ENCODE peak calls at places on chromosomes 1 and 21, in eight cellular contexts. Z is thyroid gland, S is esophagus muscularis mucosa, K is HepG2, E is A549, F is Caco-2, M is cardiac muscle cell, C is ovary. I is an unnamed sample.
A peak's percentile ranks its signal among the peaks of the same experiment; 100 is the strongest.

GRCh38 chr1:185257947-185258203 is 59.2 kb downstream of the IVNS1ABP start:
- DNase-seq in E (no peak), M (peak; percentile 63), C (no peak), F (no peak), Z (no peak), K (no peak), S (no peak), I (no peak)

GRCh38 chr1:58249729-58250586 is 296.6 kb downstream of the OMA1 start:
- DNase-seq in C (peak; percentile 43), S (no peak), Z (no peak), M (peak; percentile 57), K (peak; percentile 20), E (no peak), F (no peak), I (peak; percentile 18)

GRCh38 chr1:21318057-21318713 is 27.9 kb upstream of the ECE1 start:
- DNase-seq in Z (no peak), S (no peak), M (no peak), C (no peak), K (no peak), F (no peak), E (no peak), I (no peak)

GRCh38 chr1:25932321-25932720 is 26.1 kb upstream of the STMN1 start:
- DNase-seq in Z (no peak), C (no peak), F (no peak), K (no peak), E (no peak), S (no peak), M (no peak), I (no peak)

GRCh38 chr1:55235722-55236121 is 20.6 kb upstream of the USP24 start:
- DNase-seq in C (no peak), M (peak; percentile 59), Z (no peak), E (no peak), F (no peak), K (no peak), S (no peak), I (no peak)

GRCh38 chr1:207034998-207035397 is 2.4 kb upstream of the C1orf116 start:
- DNase-seq in C (no peak), S (no peak), F (no peak), M (no peak), K (no peak), E (no peak), Z (no peak), I (no peak)

GRCh38 chr1:110673197-110673701 is 1.5 kb downstream of the KCNA3 start:
- DNase-seq in F (no peak), M (no peak), C (no peak), Z (no peak), E (no peak), K (no peak), S (no peak), I (no peak)

GRCh38 chr21:39664586-39664985 is 51.8 kb downstream of the B3GALT5 start:
- DNase-seq in Z (no peak), M (no peak), F (no peak), K (no peak), C (no peak), S (no peak), E (no peak), I (no peak)

GRCh38 chr1:212858461-212859265 is 588 bp downstream of the FLVCR1 start:
- DNase-seq in M (peak; percentile 38), K (peak; percentile 18), S (no peak), C (peak; percentile 43), E (peak; percentile 42), F (peak; percentile 55), Z (peak; percentile 26), I (peak; percentile 20)

GRCh38 chr1:12453400-12454343 is 164.3 kb downstream of the DHRS3 start:
- DNase-seq in S (no peak), M (no peak), K (peak; percentile 86), F (no peak), E (no peak), Z (no peak), C (no peak), I (no peak)

GRCh38 chr1:154157520-154158306 is 2.8 kb upstream of the NUP210L start:
- DNase-seq in Z (no peak), C (no peak), K (no peak), M (peak; percentile 83), E (peak; percentile 32), S (no peak), F (peak; percentile 53), I (peak; percentile 28)

GRCh38 chr1:43008106-43008424 is 49.4 kb upstream of the SLC2A1 start:
- DNase-seq in S (no peak), E (no peak), Z (no peak), M (no peak), C (no peak), K (no peak), F (no peak), I (no peak)

GRCh38 chr1:1059494-1060280 is 14.4 kb downstream of the RNF223 start:
- DNase-seq in F (peak; percentile 86), C (peak; percentile 78), E (peak; percentile 68), Z (peak; percentile 87), K (peak; percentile 66), S (peak; percentile 96), M (peak; percentile 77), I (peak; percentile 95)

GRCh38 chr1:28915036-28915895 is 897 bp downstream of the EPB41 start:
- DNase-seq in Z (peak; percentile 36), S (peak; percentile 91), E (peak; percentile 30), M (peak; percentile 52), F (peak; percentile 42), K (peak; percentile 45), C (peak; percentile 60), I (peak; percentile 20)

GRCh38 chr1:110482662-110483307 is 31.8 kb downstream of the PROK1 start:
- DNase-seq in C (no peak), Z (no peak), F (no peak), M (peak; percentile 16), K (no peak), E (no peak), S (no peak), I (no peak)

GRCh38 chr1:42484382-42484781 is 21.3 kb downstream of the CCDC30 start:
- DNase-seq in M (peak; percentile 81), E (peak; percentile 77), Z (no peak), K (peak; percentile 7), C (no peak), S (no peak), F (no peak), I (no peak)

GRCh38 chr1:9618912-9619679 is 30.4 kb downstream of the TMEM201 start:
- DNase-seq in Z (no peak), C (no peak), K (no peak), S (no peak), F (no peak), E (no peak), M (no peak), I (no peak)

GRCh38 chr1:79497193-79497773 is 490.8 kb upstream of the ADGRL4 start:
- DNase-seq in S (no peak), Z (no peak), M (peak; percentile 59), K (peak; percentile 3), C (no peak), F (no peak), E (peak; percentile 20), I (peak; percentile 16)

GRCh38 chr1:234616644-234617043 is 6.7 kb upstream of the IRF2BP2 start:
- DNase-seq in F (no peak), C (no peak), K (peak; percentile 74), S (no peak), E (no peak), Z (no peak), M (peak; percentile 40), I (peak; percentile 74)

GRCh38 chr1:60762176-60762575 is 320.2 kb upstream of the NFIA start:
- DNase-seq in M (peak; percentile 61), S (no peak), F (no peak), C (no peak), K (no peak), Z (no peak), E (no peak), I (no peak)

GRCh38 chr1:179775009-179775408 is 31.9 kb downstream of the FAM163A start:
- DNase-seq in Z (no peak), C (no peak), E (no peak), S (no peak), F (no peak), M (no peak), K (peak; percentile 16), I (no peak)

GRCh38 chr1:145782166-145783099 is 41.5 kb downstream of the RNF115 start:
- DNase-seq in F (no peak), C (no peak), K (peak; percentile 69), Z (no peak), E (peak; percentile 82), M (peak; percentile 82), S (no peak), I (peak; percentile 9)

GRCh38 chr1:219153741-219154140 is 19.9 kb upstream of the LYPLAL1 start:
- DNase-seq in E (no peak), F (no peak), K (no peak), S (no peak), C (no peak), M (no peak), Z (no peak), I (no peak)

GRCh38 chr1:229438021-229438420 is 4.1 kb upstream of the ACTA1 start:
- DNase-seq in K (no peak), S (no peak), E (no peak), C (no peak), M (no peak), Z (no peak), F (no peak), I (no peak)

GRCh38 chr1:75765697-75766355 is 20.2 kb upstream of the RABGGTB start:
- DNase-seq in S (no peak), K (no peak), Z (no peak), M (peak; percentile 65), C (no peak), E (peak; percentile 14), F (no peak), I (no peak)
- TF ChIP-seq CTCF in S (no peak), K (no peak), Z (no peak), M (no peak), C (no peak), E (no peak), F (no peak), I (no peak)

DNA sequence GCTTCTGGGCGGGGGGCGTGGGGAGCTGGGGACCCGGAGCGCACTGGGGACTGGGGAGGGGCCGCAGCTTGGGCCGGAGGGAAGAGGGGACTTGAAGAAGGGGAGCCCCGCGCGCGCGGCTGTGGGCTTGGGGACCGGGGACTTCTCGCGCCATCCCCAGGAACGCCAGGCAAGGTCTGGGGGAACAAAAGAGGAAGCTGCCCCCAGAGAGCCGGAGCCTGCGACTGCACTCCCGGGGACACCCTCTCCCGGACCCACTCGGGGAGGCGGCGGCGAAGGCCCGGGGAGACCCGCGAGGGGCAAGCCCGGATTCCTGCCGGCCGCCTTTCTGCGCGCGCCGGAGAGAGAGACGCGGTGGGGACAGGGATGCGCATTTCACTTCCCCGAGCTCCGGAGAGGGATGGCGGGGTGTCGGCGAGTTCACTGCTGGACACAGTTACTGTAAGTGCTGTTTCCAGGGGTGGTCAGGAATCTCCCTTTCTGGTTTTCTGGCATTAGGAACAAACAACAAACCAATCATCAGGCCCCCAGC is 732 bp downstream of the ABCG1 start:
- DNase-seq in C (no peak), E (no peak), M (peak; percentile 17), S (no peak), F (no peak), Z (peak; percentile 23), K (no peak), I (no peak)
- H3K4me3 ChIP-seq in C (peak overlapping the region; percentile 35), E (peak overlapping the region; percentile 70), M (peak overlapping the region; percentile 78), S (peak overlapping the region; percentile 70), F (peak overlapping the region; percentile 36), Z (peak overlapping the region; percentile 53), K (no peak overlapping the region), I (no peak overlapping the region)

GRCh38 chr1:89599332-89599630 is 33.6 kb upstream of the LRRC8C start:
- DNase-seq in E (no peak), M (no peak), K (no peak), C (no peak), S (no peak), F (no peak), Z (no peak), I (no peak)
- TF ChIP-seq CTCF in E (no peak), M (no peak), K (no peak), C (no peak), S (peak; percentile 1), F (no peak), Z (no peak), I (no peak)

GRCh38 chr1:30801826-30802198 is 44.2 kb upstream of the LAPTM5 start:
- DNase-seq in F (peak; percentile 60), C (peak; percentile 89), K (peak; percentile 37), S (peak; percentile 95), E (peak; percentile 51), M (peak; percentile 68), Z (peak; percentile 77), I (peak; percentile 88)
- H3K4me3 ChIP-seq in F (no peak overlapping the region), C (no peak overlapping the region), K (no peak overlapping the region), S (peak overlapping the region; percentile 29), E (no peak overlapping the region), M (no peak overlapping the region), Z (no peak overlapping the region), I (no peak overlapping the region)